ENCODE peak calls at places on chromosomes 12 and 14, in five cellular contexts. E is fibroblast of lung, X is mesendoderm, F is mesenchymal stem cell, I is K562. Z is an unnamed sample.

GRCh38 chr12:1630081-1630826 is 1.2 kb downstream of the WNT5B start:
- DNase-seq in E (no peak), X (peak), F (peak), I (no peak), Z (peak)

GRCh38 chr14:92753250-92753649 is 4.8 kb upstream of the LGMN start:
- DNase-seq in E (no peak), X (no peak), F (no peak), I (no peak), Z (no peak)

GRCh38 chr14:54446201-54446693 is 5.1 kb upstream of the CNIH1 start:
- DNase-seq in E (peak), X (no peak), F (no peak), I (no peak), Z (peak)

GRCh38 chr12:24960222-24960855 is 11.4 kb upstream of the BCAT1 start:
- DNase-seq in E (peak), X (peak), F (peak), I (peak), Z (peak)

GRCh38 chr12:2248901-2249381 is 196.2 kb downstream of the CACNA1C start:
- DNase-seq in E (no peak), X (no peak), F (peak), I (no peak), Z (no peak)

GRCh38 chr12:38544357-38545066 is 227.9 kb downstream of the ALG10B start:
- DNase-seq in E (no peak), X (peak), F (no peak), I (no peak), Z (no peak)

GRCh38 chr12:58918475-58918874 is 1.8 kb downstream of the LRIG3 start:
- DNase-seq in E (peak), X (no peak), F (peak), I (no peak), Z (peak)

GRCh38 chr12:58491296-58491695 is 429.0 kb downstream of the LRIG3 start:
- DNase-seq in E (peak), X (no peak), F (peak), I (no peak), Z (peak)

GRCh38 chr12:64679487-64679983 is 69.2 kb downstream of the RASSF3 start:
- DNase-seq in E (peak), X (no peak), F (no peak), I (peak), Z (peak)

GRCh38 chr12:129312048-129312447 is 458.8 kb downstream of the GLT1D1 start:
- DNase-seq in E (peak), X (peak), F (no peak), I (no peak), Z (no peak)

GRCh38 chr12:1474059-1474537 is 120.3 kb downstream of the FBXL14 start:
- DNase-seq in E (peak), X (peak), F (peak), I (no peak), Z (peak)

GRCh38 chr12:6341439-6342139 is at the start of gene TNFRSF1A:
- DNase-seq in E (peak), X (peak), F (peak), I (peak), Z (peak)

GRCh38 chr12:2301531-2302461 is 249.0 kb downstream of the CACNA1C start:
- DNase-seq in E (peak), X (no peak), F (peak), I (no peak), Z (no peak)

GRCh38 chr12:113196996-113197395 is 11.5 kb downstream of the RITA1 start:
- DNase-seq in E (peak), X (peak), F (peak), I (peak), Z (peak)

GRCh38 chr12:77751939-77752338 is 78.8 kb upstream of the NAV3 start:
- DNase-seq in E (peak), X (no peak), F (peak), I (no peak), Z (peak)

GRCh38 chr12:124388679-124389536 is 94.0 kb downstream of the RFLNA start:
- DNase-seq in E (peak), X (peak), F (peak), I (no peak), Z (peak)

GRCh38 chr12:66210840-66211239 is 21.8 kb downstream of the IRAK3 start:
- DNase-seq in E (no peak), X (no peak), F (no peak), I (no peak), Z (no peak)

GRCh38 chr14:106844608-106845285 is 1318.4 kb downstream of the TMEM121 start:
- DNase-seq in E (no peak), X (no peak), F (no peak), I (no peak), Z (peak)

GRCh38 chr12:104354868-104355570 is 51.5 kb downstream of the EID3 start:
- DNase-seq in E (no peak), X (no peak), F (no peak), I (no peak), Z (no peak)

GRCh38 chr14:72651715-72652114 is 242.2 kb downstream of the DPF3 start:
- DNase-seq in E (no peak), X (no peak), F (no peak), I (no peak), Z (no peak)

GRCh38 chr12:14605401-14605989 is 37.8 kb upstream of the PLBD1 start:
- DNase-seq in E (no peak), X (peak), F (no peak), I (no peak), Z (no peak)

GRCh38 chr12:67269632-67270578 is 747 bp downstream of the CAND1 start:
- DNase-seq in E (peak), X (peak), F (no peak), I (peak), Z (peak)

GRCh38 chr12:108856428-108857157 is 790 bp downstream of the SSH1 start:
- DNase-seq in E (peak), X (peak), F (peak), I (peak), Z (peak)

GRCh38 chr14:55707365-55707804 is 127.4 kb downstream of the KTN1 start:
- DNase-seq in E (peak), X (peak), F (peak), I (no peak), Z (peak)

GRCh38 chr12:27333311-27334009 is 824 bp downstream of the BMAL2 start:
- DNase-seq in E (no peak), X (no peak), F (peak), I (no peak), Z (peak)

GRCh38 chr14:21748869-21749303 is 75.3 kb upstream of the OR4E1 start:
- DNase-seq in E (no peak), X (peak), F (peak), I (no peak), Z (peak)

GRCh38 chr12:11746940-11747716 is 97.7 kb downstream of the ETV6 start:
- DNase-seq in E (no peak), X (no peak), F (no peak), I (no peak), Z (no peak)

GRCh38 chr14:62179367-62180018 is 417.3 kb downstream of the SNAPC1 start:
- DNase-seq in E (peak), X (peak), F (peak), I (no peak), Z (peak)

DNA sequence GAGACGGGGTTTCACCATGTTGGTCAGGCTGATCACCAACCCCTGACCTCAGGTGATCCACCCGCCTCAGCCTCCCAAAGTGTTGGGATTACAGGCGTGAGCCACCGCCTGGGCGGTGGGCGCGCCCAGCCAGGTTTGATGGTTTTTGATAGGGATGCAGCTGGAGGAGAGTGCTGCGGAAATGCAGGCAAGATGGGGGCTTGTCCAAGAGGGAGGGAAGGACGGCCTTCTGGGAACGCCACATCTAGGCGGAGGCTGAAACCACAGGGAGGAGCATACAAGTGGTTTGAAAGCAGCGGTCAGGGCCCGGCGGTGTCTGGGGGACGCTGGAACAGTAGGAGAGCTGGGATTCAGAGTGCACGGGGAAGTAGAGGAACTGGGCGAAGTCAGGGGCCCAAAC is 134.6 kb downstream of the VRK1 start:
- DNase-seq in E (no peak), X (no peak), F (no peak), I (no peak), Z (no peak)
- H3K4me3 ChIP-seq in E (no peak), X (no peak), F (no peak), I (no peak), Z (no peak)

GRCh38 chr14:95189400-95190162 is 32.3 kb upstream of the DICER1 start:
- DNase-seq in E (peak), X (no peak), F (no peak), I (no peak), Z (no peak)

GRCh38 chr14:95190346-95190840 is 33.1 kb upstream of the DICER1 start:
- DNase-seq in E (peak), X (no peak), F (peak), I (no peak), Z (no peak)

GRCh38 chr14:95192306-95192705 is 35.0 kb upstream of the DICER1 start:
- DNase-seq in E (no peak), X (no peak), F (no peak), I (no peak), Z (no peak)

GRCh38 chr14:95191445-95192199 is 34.3 kb upstream of the DICER1 start:
- DNase-seq in E (no peak), X (no peak), F (no peak), I (no peak), Z (no peak)

DNA sequence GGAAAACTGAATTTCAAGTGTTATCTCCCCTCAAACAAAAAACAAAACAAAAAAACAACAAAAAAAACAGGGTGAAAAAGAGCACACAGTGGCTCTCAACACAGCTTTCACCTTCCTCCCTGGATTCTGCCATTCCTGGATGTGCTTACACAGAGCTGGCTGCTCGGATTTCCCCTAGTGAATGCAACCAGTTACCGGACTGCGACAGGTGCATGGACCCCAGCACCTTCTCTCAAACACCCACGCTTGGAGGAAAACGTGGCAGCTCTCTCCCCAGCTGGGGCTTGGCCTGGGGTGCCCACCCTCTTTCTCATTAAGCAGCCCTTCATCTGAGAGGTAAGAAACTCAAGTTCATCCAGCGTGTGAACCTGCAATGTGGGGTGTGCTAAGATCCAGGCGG is 33.5 kb upstream of the DICER1 start:
- DNase-seq in E (no peak), X (no peak), F (no peak), I (no peak), Z (no peak)
- H3K9ac ChIP-seq in E (no peak), X (no peak), F (no peak), I (no peak), Z (no peak)

GRCh38 chr12:50017047-50017446 is 8.2 kb downstream of the RACGAP1 start:
- DNase-seq in E (peak), X (no peak), F (peak), I (no peak), Z (no peak)
- H3K4me3 ChIP-seq in E (peak), X (no peak), F (peak), I (no peak), Z (no peak)

DNA sequence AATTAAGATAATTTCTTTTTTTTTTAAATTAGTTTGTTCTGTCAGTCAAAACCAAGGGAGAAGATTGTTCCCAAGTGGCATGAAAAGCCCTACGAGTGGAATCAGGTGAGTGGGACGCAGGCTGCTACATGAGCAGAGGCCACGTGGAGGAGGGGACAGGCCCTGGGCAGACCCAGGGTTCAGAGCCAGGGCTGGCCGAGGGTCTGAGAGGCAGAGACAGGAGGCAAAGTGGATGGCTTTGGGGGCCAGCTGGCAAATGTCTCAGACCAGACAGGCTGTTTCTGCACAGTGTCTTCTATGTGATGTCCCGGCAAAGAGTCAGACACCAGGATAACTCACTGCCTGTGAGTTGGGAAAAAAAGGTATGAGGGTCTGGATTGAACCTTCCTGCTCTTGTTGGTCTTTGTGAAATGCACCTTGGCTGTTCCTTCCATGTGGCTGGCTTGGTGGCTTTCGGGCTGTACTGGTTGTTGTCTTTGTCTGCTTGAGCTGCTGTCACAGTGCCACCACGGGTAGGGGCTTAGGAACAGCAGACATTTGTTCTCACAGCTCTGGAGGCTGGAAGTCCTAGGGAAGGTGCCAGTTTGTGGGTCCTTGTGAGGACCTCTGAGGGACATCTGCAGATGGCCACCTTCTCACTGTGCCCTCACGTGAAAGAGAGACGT is 35.8 kb upstream of the ASPG start:
- DNase-seq in E (no peak), X (no peak), F (peak), I (no peak), Z (no peak)
- H3K9ac ChIP-seq in E (no peak), X (no peak), F (no peak), I (no peak), Z (no peak)

DNA sequence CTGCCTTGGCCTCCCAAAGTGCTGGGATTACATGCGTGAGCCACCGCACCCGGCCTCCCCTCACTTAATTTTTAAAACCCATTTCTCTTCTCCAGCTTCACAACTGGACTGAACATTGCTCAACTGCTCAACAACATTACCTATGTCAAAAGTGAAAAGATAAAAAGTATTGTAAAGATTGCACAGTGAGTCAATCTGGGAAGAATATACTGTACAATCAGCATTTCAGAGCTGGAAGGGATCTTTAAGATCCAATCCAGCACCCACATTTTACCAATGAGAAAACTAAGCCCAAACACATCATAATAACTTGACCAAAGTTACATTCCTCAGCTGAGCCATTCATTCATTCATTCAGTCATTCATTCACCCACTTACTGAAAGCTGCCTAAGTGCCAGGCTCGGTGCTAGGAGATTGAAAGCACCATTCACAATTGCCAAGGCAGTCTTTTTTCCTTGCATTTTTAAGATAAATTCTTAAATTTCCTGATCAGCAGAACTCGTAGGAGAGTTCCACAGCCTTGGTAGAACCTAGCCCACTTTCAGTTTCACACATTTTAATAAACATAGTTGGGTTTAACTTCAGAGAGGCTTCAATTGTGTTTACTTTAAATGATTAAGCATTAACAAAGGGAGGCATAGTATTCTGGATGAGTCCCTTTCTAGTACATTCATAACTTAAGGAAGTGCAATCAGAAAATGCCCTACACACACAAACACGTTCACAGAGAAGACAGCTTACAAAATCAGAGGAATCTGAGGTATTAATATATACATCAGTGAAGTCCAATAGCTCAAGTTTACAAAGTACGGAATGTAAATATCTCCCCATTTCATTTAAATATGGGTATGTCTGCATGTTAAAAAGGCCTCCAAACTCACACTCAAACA is 3.0 kb downstream of the GALNT4 start:
- DNase-seq in E (no peak), X (no peak), F (peak), I (no peak), Z (peak)
- H3K4me3 ChIP-seq in E (peak), X (no peak), F (peak), I (no peak), Z (peak)

GRCh38 chr12:93918900-93919299 is 229.5 kb upstream of the PLXNC1 start:
- DNase-seq in E (no peak), X (no peak), F (no peak), I (no peak), Z (no peak)
- H3K9ac ChIP-seq in E (no peak), X (no peak), F (peak), I (no peak), Z (no peak)

GRCh38 chr12:8890313-8891084 is 23.8 kb upstream of the PHC1 start:
- DNase-seq in E (peak), X (peak), F (peak), I (peak), Z (peak)
- H3K4me3 ChIP-seq in E (peak), X (no peak), F (peak), I (peak), Z (peak)

GRCh38 chr12:116540617-116541152 is 18.5 kb upstream of the MAP1LC3B2 start:
- DNase-seq in E (no peak), X (no peak), F (peak), I (no peak), Z (no peak)

GRCh38 chr12:116541547-116542344 is 17.4 kb upstream of the MAP1LC3B2 start:
- DNase-seq in E (no peak), X (no peak), F (no peak), I (no peak), Z (no peak)

GRCh38 chr12:116539361-116539771 is 19.8 kb upstream of the MAP1LC3B2 start:
- DNase-seq in E (peak), X (peak), F (peak), I (no peak), Z (peak)

GRCh38 chr12:116538682-116539264 is 20.4 kb upstream of the MAP1LC3B2 start:
- DNase-seq in E (no peak), X (no peak), F (no peak), I (no peak), Z (no peak)

GRCh38 chr12:116539905-116540482 is 19.2 kb upstream of the MAP1LC3B2 start:
- DNase-seq in E (peak), X (peak), F (peak), I (no peak), Z (peak)
- H3K9ac ChIP-seq in E (no peak), X (peak), F (peak), I (no peak), Z (no peak)